ENCODE peak calls at places on chromosomes 5 and 9, in nine cellular contexts. M, V, S, E, H, Q, D, Y and L are unnamed samples.

GRCh38 chr5:38467353-38468040 is 88.9 kb downstream of the LIFR start:
- DNase-seq in M (no peak), V (no peak), S (no peak), E (no peak), H (no peak), Q (no peak), D (no peak), Y (no peak), L (no peak)

GRCh38 chr5:150815010-150815409 is 31.3 kb upstream of the IRGM start:
- DNase-seq in M (no peak), V (no peak), S (no peak), E (no peak), H (no peak), Q (no peak), D (no peak), Y (no peak), L (no peak)

GRCh38 chr9:93205045-93205768 is 21.3 kb downstream of the WNK2 start:
- DNase-seq in M (no peak), V (peak; percentile 13), S (peak; percentile 65), E (no peak), H (no peak), Q (peak; percentile 72), D (no peak), Y (peak; percentile 63), L (no peak)

GRCh38 chr5:96247097-96247675 is 185.9 kb downstream of the PCSK1 start:
- DNase-seq in M (no peak), V (no peak), S (no peak), E (no peak), H (no peak), Q (peak; percentile 67), D (no peak), Y (peak; percentile 39), L (no peak)

GRCh38 chr5:139251695-139252288 is 41.7 kb upstream of the MATR3 start:
- DNase-seq in M (no peak), V (no peak), S (no peak), E (no peak), H (no peak), Q (no peak), D (no peak), Y (no peak), L (no peak)

GRCh38 chr5:74167206-74167929 is 473.2 kb downstream of the ENC1 start:
- DNase-seq in M (no peak), V (no peak), S (no peak), E (peak; percentile 89), H (no peak), Q (no peak), D (no peak), Y (no peak), L (no peak)

GRCh38 chr9:532707-533106 is 308.8 kb upstream of the DMRT1 start:
- DNase-seq in M (no peak), V (no peak), S (no peak), E (no peak), H (no peak), Q (no peak), D (no peak), Y (peak; percentile 77), L (no peak)

GRCh38 chr9:72843525-72844439 is 109.1 kb downstream of the ALDH1A1 start:
- DNase-seq in M (no peak), V (no peak), S (no peak), E (no peak), H (no peak), Q (no peak), D (no peak), Y (no peak), L (no peak)

GRCh38 chr9:2180171-2180570 is 165.0 kb downstream of the SMARCA2 start:
- DNase-seq in M (no peak), V (no peak), S (peak; percentile 38), E (no peak), H (no peak), Q (no peak), D (no peak), Y (no peak), L (no peak)

GRCh38 chr9:97321681-97322080 is 14.2 kb downstream of the CCDC180 start:
- DNase-seq in M (no peak), V (no peak), S (no peak), E (no peak), H (no peak), Q (no peak), D (no peak), Y (no peak), L (no peak)

GRCh38 chr5:116557669-116558271 is 16.9 kb downstream of the SEMA6A start:
- DNase-seq in M (no peak), V (peak; percentile 28), S (peak; percentile 35), E (no peak), H (peak; percentile 44), Q (no peak), D (no peak), Y (peak; percentile 16), L (no peak)

GRCh38 chr9:96651626-96652025 is 3.5 kb downstream of the PRXL2C start:
- DNase-seq in M (peak; percentile 11), V (peak; percentile 3), S (no peak), E (no peak), H (peak; percentile 69), Q (no peak), D (no peak), Y (no peak), L (no peak)

GRCh38 chr9:21752003-21752402 is 50.4 kb upstream of the MTAP start:
- DNase-seq in M (no peak), V (no peak), S (no peak), E (no peak), H (no peak), Q (no peak), D (peak; percentile 20), Y (no peak), L (no peak)

GRCh38 chr5:71778678-71779276 is 59.7 kb downstream of the CARTPT start:
- DNase-seq in M (no peak), V (no peak), S (peak; percentile 66), E (no peak), H (peak; percentile 58), Q (no peak), D (no peak), Y (no peak), L (no peak)

GRCh38 chr9:113519401-113520108 is 56.0 kb downstream of the RGS3 start:
- DNase-seq in M (no peak), V (no peak), S (no peak), E (no peak), H (no peak), Q (no peak), D (no peak), Y (peak; percentile 29), L (no peak)

GRCh38 chr9:72383978-72384709 is 19.1 kb upstream of the ZFAND5 start:
- DNase-seq in M (no peak), V (no peak), S (no peak), E (peak; percentile 71), H (no peak), Q (no peak), D (no peak), Y (no peak), L (no peak)

GRCh38 chr9:4092793-4093709 is 206.8 kb downstream of the GLIS3 start:
- DNase-seq in M (no peak), V (no peak), S (no peak), E (no peak), H (no peak), Q (no peak), D (no peak), Y (no peak), L (no peak)

GRCh38 chr9:29999645-30000044 is 2384.8 kb upstream of the ACO1 start:
- DNase-seq in M (no peak), V (no peak), S (no peak), E (no peak), H (no peak), Q (no peak), D (no peak), Y (no peak), L (no peak)

GRCh38 chr5:175657593-175658271 is at the start of gene HRH2:
- DNase-seq in M (no peak), V (peak; percentile 80), S (no peak), E (no peak), H (peak; percentile 35), Q (no peak), D (no peak), Y (peak; percentile 27), L (no peak)

GRCh38 chr5:167030500-167031120 is 1260.8 kb upstream of the WWC1 start:
- DNase-seq in M (no peak), V (peak; percentile 33), S (no peak), E (no peak), H (no peak), Q (no peak), D (peak; percentile 66), Y (peak; percentile 45), L (no peak)

GRCh38 chr9:113484258-113484730 is 20.8 kb downstream of the RGS3 start:
- DNase-seq in M (no peak), V (peak; percentile 16), S (no peak), E (no peak), H (no peak), Q (peak; percentile 74), D (no peak), Y (peak; percentile 92), L (no peak)

GRCh38 chr5:56124885-56125250 is 108.3 kb downstream of the ANKRD55 start:
- DNase-seq in M (no peak), V (no peak), S (no peak), E (no peak), H (no peak), Q (no peak), D (no peak), Y (no peak), L (no peak)

GRCh38 chr5:81420039-81420667 is 26.2 kb upstream of the ACOT12 start:
- DNase-seq in M (no peak), V (no peak), S (no peak), E (peak; percentile 82), H (peak; percentile 91), Q (no peak), D (no peak), Y (no peak), L (no peak)

GRCh38 chr9:90915693-90916092 is 114.1 kb downstream of the SYK start:
- DNase-seq in M (no peak), V (peak; percentile 70), S (peak; percentile 25), E (no peak), H (peak; percentile 20), Q (no peak), D (no peak), Y (peak; percentile 50), L (peak; percentile 36)

GRCh38 chr5:164214698-164215097 is 709.3 kb downstream of the MAT2B start:
- DNase-seq in M (no peak), V (no peak), S (no peak), E (no peak), H (no peak), Q (no peak), D (no peak), Y (no peak), L (no peak)

GRCh38 chr9:107024193-107024592 is 161.2 kb downstream of the ZNF462 start:
- DNase-seq in M (no peak), V (no peak), S (no peak), E (no peak), H (no peak), Q (no peak), D (no peak), Y (no peak), L (no peak)

GRCh38 chr9:108972186-108972585 is 38.0 kb downstream of the ABITRAM start:
- DNase-seq in M (no peak), V (no peak), S (no peak), E (no peak), H (no peak), Q (no peak), D (no peak), Y (no peak), L (no peak)